ENCODE peak calls at places on chromosomes 12 and 14, in four cellular contexts. One of them, this sample, is unnamed.

GRCh38 chr14:92458959-92459478 is 54.6 kb upstream of the RIN3 start:
- DNase-seq in HCT116: no peak
- DNase-seq in HepG2: no peak
- DNase-seq in K562: no peak
- DNase-seq in this sample: no peak

GRCh38 chr12:131105736-131106356 is 152.1 kb downstream of the ADGRD1 start:
- DNase-seq in HCT116: no peak
- DNase-seq in HepG2: no peak
- DNase-seq in K562: no peak
- DNase-seq in this sample: no peak

GRCh38 chr12:80912906-80913769 is 24.6 kb downstream of the LIN7A start:
- DNase-seq in HCT116: no peak
- DNase-seq in HepG2: no peak
- DNase-seq in K562: no peak
- DNase-seq in this sample: no peak

GRCh38 chr14:91225025-91225424 is 19.5 kb downstream of the GPR68 start:
- DNase-seq in HCT116: no peak
- DNase-seq in HepG2: no peak
- DNase-seq in K562: no peak
- DNase-seq in this sample: no peak

GRCh38 chr12:130236421-130236820 is 74.2 kb downstream of the FZD10 start:
- DNase-seq in HCT116: no peak
- DNase-seq in HepG2: no peak
- DNase-seq in K562: no peak
- DNase-seq in this sample: no peak

GRCh38 chr12:52168019-52168717 is 23.6 kb downstream of the KRT80 start:
- DNase-seq in HCT116: no peak
- DNase-seq in HepG2: peak; percentile 44
- DNase-seq in K562: no peak
- DNase-seq in this sample: no peak

GRCh38 chr14:56244138-56244789 is 126.1 kb downstream of the PELI2 start:
- DNase-seq in HCT116: no peak
- DNase-seq in HepG2: no peak
- DNase-seq in K562: no peak
- DNase-seq in this sample: no peak

GRCh38 chr12:112367986-112368385 is 14.2 kb downstream of the HECTD4 start:
- DNase-seq in HCT116: no peak
- DNase-seq in HepG2: no peak
- DNase-seq in K562: no peak
- DNase-seq in this sample: no peak

GRCh38 chr12:113086249-113087164 is 30.0 kb downstream of the DTX1 start:
- DNase-seq in HCT116: no peak
- DNase-seq in HepG2: peak; percentile 23
- DNase-seq in K562: no peak
- DNase-seq in this sample: no peak

GRCh38 chr14:88791629-88792571 is 853 bp downstream of the EML5 start:
- DNase-seq in HCT116: no peak
- DNase-seq in HepG2: no peak
- DNase-seq in K562: no peak
- DNase-seq in this sample: no peak

GRCh38 chr12:76236640-76237039 is 111.6 kb downstream of the BBS10 start:
- DNase-seq in HCT116: peak; percentile 58
- DNase-seq in HepG2: peak; percentile 12
- DNase-seq in K562: no peak
- DNase-seq in this sample: peak; percentile 63

GRCh38 chr12:52234226-52234810 is 1.3 kb downstream of the KRT7 start:
- DNase-seq in HCT116: no peak
- DNase-seq in HepG2: no peak
- DNase-seq in K562: no peak
- DNase-seq in this sample: no peak

GRCh38 chr12:65657635-65658034 is 166.6 kb upstream of the HMGA2 start:
- DNase-seq in HCT116: no peak
- DNase-seq in HepG2: no peak
- DNase-seq in K562: no peak
- DNase-seq in this sample: no peak

GRCh38 chr12:31736472-31736871 is 7.7 kb upstream of the AMN1 start:
- DNase-seq in HCT116: no peak
- DNase-seq in HepG2: no peak
- DNase-seq in K562: no peak
- DNase-seq in this sample: no peak

GRCh38 chr12:96710127-96710745 is 196.8 kb upstream of the NEDD1 start:
- DNase-seq in HCT116: no peak
- DNase-seq in HepG2: no peak
- DNase-seq in K562: no peak
- DNase-seq in this sample: no peak
- TF ChIP-seq TCF7L2 in HCT116: no peak
- TF ChIP-seq TCF7L2 in HepG2: no peak
- TF ChIP-seq TCF7L2 in K562: no peak
- TF ChIP-seq TCF7L2 in this sample: no peak

GRCh38 chr12:67439611-67440010 is 170.5 kb downstream of the CAND1 start:
- DNase-seq in HCT116: no peak
- DNase-seq in HepG2: no peak
- DNase-seq in K562: no peak
- DNase-seq in this sample: no peak

GRCh38 chr12:67442896-67443295 is 173.7 kb downstream of the CAND1 start:
- DNase-seq in HCT116: no peak
- DNase-seq in HepG2: no peak
- DNase-seq in K562: no peak
- DNase-seq in this sample: no peak

GRCh38 chr12:67444542-67444941 is 175.4 kb downstream of the CAND1 start:
- DNase-seq in HCT116: no peak
- DNase-seq in HepG2: no peak
- DNase-seq in K562: no peak
- DNase-seq in this sample: no peak

GRCh38 chr12:67441736-67442346 is 172.7 kb downstream of the CAND1 start:
- DNase-seq in HCT116: peak; percentile 61
- DNase-seq in HepG2: peak; percentile 58
- DNase-seq in K562: peak; percentile 67
- DNase-seq in this sample: peak; percentile 24

GRCh38 chr12:67442347-67442841 is 173.2 kb downstream of the CAND1 start:
- DNase-seq in HCT116: no peak
- DNase-seq in HepG2: no peak
- DNase-seq in K562: no peak
- DNase-seq in this sample: no peak
- H3K4me3 ChIP-seq in HCT116: no peak overlapping the region
- H3K4me3 ChIP-seq in HepG2: no peak overlapping the region
- H3K4me3 ChIP-seq in K562: no peak overlapping the region
- H3K4me3 ChIP-seq in this sample: no peak overlapping the region

GRCh38 chr12:106106892-106107291 is 31.9 kb downstream of the NUAK1 start:
- DNase-seq in HCT116: no peak
- DNase-seq in HepG2: no peak
- DNase-seq in K562: no peak
- DNase-seq in this sample: no peak
- TF ChIP-seq TCF7L2 in HCT116: no peak
- TF ChIP-seq TCF7L2 in HepG2: no peak
- TF ChIP-seq TCF7L2 in K562: no peak
- TF ChIP-seq TCF7L2 in this sample: no peak

GRCh38 chr12:124413915-124414314 is 119.0 kb downstream of the RFLNA start:
- DNase-seq in HCT116: no peak
- DNase-seq in HepG2: no peak
- DNase-seq in K562: no peak
- DNase-seq in this sample: no peak
- H3K4me3 ChIP-seq in HCT116: no peak overlapping the region
- H3K4me3 ChIP-seq in HepG2: no peak overlapping the region
- H3K4me3 ChIP-seq in K562: no peak overlapping the region
- H3K4me3 ChIP-seq in this sample: no peak overlapping the region